ENCODE peak calls at places on chromosomes 11 and 22, in eight cellular contexts. U is GM04504; G is left colon; T is cardiac muscle cell; R is C1 segment of cervical spinal cord; O is activated CD4-positive, alpha-beta T cell treated with anti-CD3 and anti-CD28 coated beads, Interleukin-2, amount 50 U/mL, for 24 hours; A is central memory CD8-positive, alpha-beta T cell; V is GM12891. M is an unnamed sample.

GRCh38 chr11:74949748-74950127 is 672 bp downstream of the SPCS2 start:
- DNase-seq in T (peak; percentile 4), A (no peak), O (no peak), V (no peak), R (no peak), U (no peak), G (no peak), M (no peak)

GRCh38 chr11:25891960-25892359 is 440.0 kb upstream of the ANO3 start:
- DNase-seq in G (no peak), T (no peak), R (no peak), V (no peak), O (no peak), U (no peak), A (no peak), M (no peak)

GRCh38 chr11:813037-813436 is 3.3 kb downstream of the RPLP2 start:
- DNase-seq in A (no peak), U (no peak), V (no peak), O (no peak), R (no peak), G (no peak), T (no peak), M (no peak)

GRCh38 chr11:62193954-62194353 is 3.9 kb downstream of the SCGB1D1 start:
- DNase-seq in G (no peak), T (peak; percentile 54), A (no peak), O (no peak), U (no peak), R (no peak), V (no peak), M (no peak)

GRCh38 chr11:86663741-86664140 is 8.7 kb downstream of the ME3 start:
- DNase-seq in U (no peak), O (no peak), V (no peak), R (no peak), T (no peak), A (no peak), G (no peak), M (no peak)

GRCh38 chr11:58923300-58923788 is 15.9 kb upstream of the GLYATL1 start:
- DNase-seq in G (no peak), O (no peak), A (no peak), T (peak; percentile 52), U (no peak), R (no peak), V (no peak), M (no peak)

GRCh38 chr11:28581286-28582242 is 473.4 kb downstream of the METTL15 start:
- DNase-seq in R (no peak), O (no peak), G (no peak), V (no peak), A (no peak), T (no peak), U (peak; percentile 7), M (no peak)

GRCh38 chr22:26442086-26442756 is 13.2 kb downstream of the ASPHD2 start:
- DNase-seq in T (no peak), G (no peak), U (no peak), A (no peak), R (no peak), O (no peak), V (no peak), M (no peak)

GRCh38 chr11:122882809-122883681 is 486 bp downstream of the JHY start:
- DNase-seq in R (peak; percentile 21), U (peak; percentile 50), T (peak; percentile 46), A (peak; percentile 35), V (peak; percentile 35), G (peak; percentile 52), O (peak; percentile 17), M (peak; percentile 65)

GRCh38 chr11:69304258-69304657 is 10.3 kb downstream of the MYEOV start:
- DNase-seq in O (no peak), U (no peak), T (no peak), G (no peak), R (no peak), A (no peak), V (no peak), M (no peak)

GRCh38 chr11:92875473-92875872 is 94.0 kb upstream of the MTNR1B start:
- DNase-seq in G (no peak), U (no peak), A (no peak), T (no peak), V (no peak), R (no peak), O (no peak), M (no peak)

GRCh38 chr22:31958625-31959239 is 14.4 kb downstream of the YWHAH start:
- DNase-seq in G (no peak), A (no peak), O (no peak), R (no peak), U (no peak), V (no peak), T (no peak), M (no peak)

GRCh38 chr11:61532136-61533038 is 23.8 kb downstream of the LRRC10B start:
- DNase-seq in U (no peak), G (peak; percentile 76), R (no peak), T (peak; percentile 47), O (peak; percentile 7), V (peak; percentile 85), A (no peak), M (peak; percentile 59)

M was measured in pancreas.